ENCODE peak calls at places on chromosomes 16 and 17, in ten cellular contexts. D is NCI-H1092 treated with DMSO at 0.1 percent for 48 hours, Y is NCI-H446 treated with DMSO at 0.1 percent for 48 hours, O is iPS-NIHi11, H is IMR-90, Q is T-helper 2 cell, M is hypothalamus, X is germinal center, N is GF-D8, V is kidney glomerular epithelial cell. U is an unnamed sample.

GRCh38 chr17:69012895-69013805 is 47.6 kb downstream of the ABCA9 start:
- DNase-seq in D (no peak), Y (no peak), O (no peak), H (peak; percentile 61), Q (no peak), M (no peak), X (no peak), N (no peak), V (peak; percentile 91), U (no peak)

GRCh38 chr17:74798239-74798707 is 22.1 kb upstream of the NAT9 start:
- DNase-seq in D (no peak), Y (no peak), O (no peak), H (peak; percentile 36), Q (no peak), M (no peak), X (no peak), N (no peak), V (peak; percentile 24), U (no peak)

GRCh38 chr17:59423137-59423703 is 91.8 kb downstream of the YPEL2 start:
- DNase-seq in D (no peak), Y (no peak), O (no peak), H (peak; percentile 24), Q (no peak), M (no peak), X (no peak), N (no peak), V (peak; percentile 74), U (no peak)

GRCh38 chr17:29758255-29758654 is 135.5 kb upstream of the CORO6 start:
- DNase-seq in D (no peak), Y (no peak), O (no peak), H (no peak), Q (no peak), M (no peak), X (no peak), N (no peak), V (no peak), U (no peak)

GRCh38 chr17:47686276-47686635 is 7.7 kb upstream of the TBKBP1 start:
- DNase-seq in D (no peak), Y (no peak), O (no peak), H (peak; percentile 58), Q (no peak), M (no peak), X (no peak), N (no peak), V (peak; percentile 68), U (no peak)

GRCh38 chr17:79332011-79332410 is 257.4 kb downstream of the ENGASE start:
- DNase-seq in D (peak; percentile 20), Y (no peak), O (no peak), H (no peak), Q (no peak), M (no peak), X (no peak), N (no peak), V (no peak), U (no peak)

GRCh38 chr17:73998246-73999220 is 204.9 kb upstream of the RPL38 start:
- DNase-seq in D (peak; percentile 90), Y (no peak), O (peak; percentile 89), H (no peak), Q (peak; percentile 43), M (no peak), X (peak; percentile 71), N (no peak), V (peak; percentile 4), U (peak; percentile 3)

GRCh38 chr17:78460176-78460675 is 81.8 kb downstream of the PGS1 start:
- DNase-seq in D (no peak), Y (no peak), O (no peak), H (no peak), Q (no peak), M (no peak), X (no peak), N (no peak), V (no peak), U (no peak)

GRCh38 chr17:9918804-9919352 is 13.8 kb upstream of the RCVRN start:
- DNase-seq in D (no peak), Y (no peak), O (no peak), H (no peak), Q (no peak), M (no peak), X (no peak), N (no peak), V (no peak), U (no peak)

GRCh38 chr16:24497405-24497804 is 42.0 kb upstream of the RBBP6 start:
- DNase-seq in D (no peak), Y (no peak), O (no peak), H (peak; percentile 8), Q (no peak), M (no peak), X (no peak), N (no peak), V (no peak), U (no peak)

GRCh38 chr16:29700253-29700987 is 21.4 kb downstream of the QPRT start:
- DNase-seq in D (peak; percentile 79), Y (peak; percentile 68), O (peak; percentile 87), H (peak; percentile 87), Q (peak; percentile 71), M (peak; percentile 11), X (peak; percentile 81), N (peak; percentile 47), V (peak; percentile 80), U (peak; percentile 82)

GRCh38 chr17:31583795-31584340 is 192.4 kb downstream of the RAB11FIP4 start:
- DNase-seq in D (no peak), Y (no peak), O (no peak), H (no peak), Q (no peak), M (no peak), X (no peak), N (no peak), V (no peak), U (no peak)

GRCh38 chr16:69555867-69556266 is 9.9 kb upstream of the NFAT5 start:
- DNase-seq in D (no peak), Y (no peak), O (no peak), H (no peak), Q (no peak), M (no peak), X (no peak), N (no peak), V (no peak), U (no peak)

GRCh38 chr17:77443743-77444260 is 303.0 kb downstream of the SEC14L1 start:
- DNase-seq in D (no peak), Y (no peak), O (no peak), H (no peak), Q (no peak), M (no peak), X (no peak), N (no peak), V (no peak), U (no peak)

GRCh38 chr17:338442-339192 is 14.0 kb downstream of the RPH3AL start:
- DNase-seq in D (no peak), Y (no peak), O (no peak), H (no peak), Q (no peak), M (no peak), X (no peak), N (peak; percentile 0), V (no peak), U (no peak)

GRCh38 chr16:89114159-89114981 is 20.7 kb downstream of the ACSF3 start:
- DNase-seq in D (no peak), Y (no peak), O (peak; percentile 72), H (no peak), Q (peak; percentile 19), M (no peak), X (peak; percentile 24), N (no peak), V (no peak), U (no peak)

GRCh38 chr16:58495861-58496331 is 4.0 kb upstream of the NDRG4 start:
- DNase-seq in D (no peak), Y (no peak), O (no peak), H (no peak), Q (no peak), M (no peak), X (no peak), N (no peak), V (no peak), U (no peak)

GRCh38 chr17:63240106-63240505 is 206.0 kb downstream of the CYB561 start:
- DNase-seq in D (no peak), Y (no peak), O (no peak), H (no peak), Q (no peak), M (no peak), X (no peak), N (no peak), V (no peak), U (no peak)

GRCh38 chr16:22661161-22661647 is 150.5 kb downstream of the NPIPB5 start:
- DNase-seq in D (no peak), Y (no peak), O (no peak), H (no peak), Q (no peak), M (no peak), X (no peak), N (no peak), V (no peak), U (no peak)

GRCh38 chr17:36900130-36900590 is 37.1 kb upstream of the LHX1 start:
- DNase-seq in D (no peak), Y (no peak), O (no peak), H (no peak), Q (no peak), M (no peak), X (no peak), N (no peak), V (no peak), U (peak; percentile 91)

GRCh38 chr17:29131814-29132682 is 48.1 kb downstream of the MYO18A start:
- DNase-seq in D (no peak), Y (no peak), O (no peak), H (peak; percentile 86), Q (no peak), M (no peak), X (no peak), N (no peak), V (peak; percentile 34), U (no peak)

GRCh38 chr17:31371511-31372097 is 19.9 kb upstream of the RAB11FIP4 start:
- DNase-seq in D (peak; percentile 55), Y (no peak), O (no peak), H (peak; percentile 73), Q (no peak), M (no peak), X (no peak), N (no peak), V (no peak), U (no peak)

GRCh38 chr17:31745964-31746650 is 112.9 kb downstream of the COPRS start:
- DNase-seq in D (no peak), Y (peak; percentile 84), O (no peak), H (no peak), Q (no peak), M (no peak), X (no peak), N (no peak), V (no peak), U (peak; percentile 92)

GRCh38 chr16:67063008-67063407 is 34.1 kb downstream of the CBFB start:
- DNase-seq in D (no peak), Y (no peak), O (no peak), H (no peak), Q (no peak), M (no peak), X (no peak), N (peak; percentile 44), V (no peak), U (no peak)

GRCh38 chr16:1632638-1632970 is 20.4 kb downstream of the CRAMP1 start:
- DNase-seq in D (no peak), Y (no peak), O (no peak), H (no peak), Q (no peak), M (no peak), X (no peak), N (no peak), V (no peak), U (no peak)

GRCh38 chr17:76038050-76038449 is 10.9 kb upstream of the EVPL start:
- DNase-seq in D (no peak), Y (no peak), O (no peak), H (peak; percentile 16), Q (no peak), M (no peak), X (no peak), N (no peak), V (no peak), U (no peak)

GRCh38 chr16:88454315-88455057 is 1.4 kb downstream of the ZFPM1 start:
- DNase-seq in D (no peak), Y (no peak), O (no peak), H (no peak), Q (no peak), M (no peak), X (peak; percentile 48), N (no peak), V (no peak), U (no peak)

GRCh38 chr16:56295059-56295673 is 103.9 kb downstream of the GNAO1 start:
- DNase-seq in D (no peak), Y (no peak), O (no peak), H (peak; percentile 6), Q (no peak), M (no peak), X (no peak), N (no peak), V (no peak), U (no peak)

U was measured in cerebellar cortex.